ENCODE peak calls at places on chromosomes 3 and 15, in eight cellular contexts. G, W, H, Q, X, O, B and U are unnamed samples.

GRCh38 chr3:141227752-141228151 is 3.9 kb upstream of the PXYLP1 start:
- DNase-seq in O (peak; percentile 77), X (no peak), W (no peak), B (no peak), G (no peak), Q (peak; percentile 30), H (no peak), U (peak; percentile 37)

GRCh38 chr3:71254658-71255057 is 328.9 kb downstream of the FOXP1 start:
- DNase-seq in H (no peak), X (no peak), G (no peak), Q (peak; percentile 39), O (no peak), W (no peak), B (no peak), U (peak; percentile 37)

GRCh38 chr3:37864904-37865303 is 3.2 kb downstream of the CTDSPL start:
- DNase-seq in Q (peak; percentile 33), W (peak; percentile 36), G (no peak), X (no peak), O (no peak), H (peak; percentile 32), B (no peak), U (no peak)

GRCh38 chr15:48285329-48286214 is 45.7 kb upstream of the DUT start:
- DNase-seq in B (peak; percentile 72), X (peak; percentile 93), H (peak; percentile 89), Q (peak; percentile 86), G (peak; percentile 79), O (peak; percentile 61), W (peak; percentile 68), U (peak; percentile 77)

GRCh38 chr3:10262027-10262426 is 13.8 kb downstream of the TATDN2 start:
- DNase-seq in B (no peak), W (no peak), H (no peak), G (no peak), Q (no peak), X (no peak), O (no peak), U (no peak)

GRCh38 chr15:26235148-26235769 is 372.1 kb upstream of the ATP10A start:
- DNase-seq in O (peak; percentile 24), X (peak; percentile 95), G (peak; percentile 82), H (no peak), Q (no peak), B (no peak), W (no peak), U (no peak)

GRCh38 chr15:47561102-47561501 is 156.2 kb upstream of the SEMA6D start:
- DNase-seq in B (no peak), H (no peak), X (no peak), W (no peak), O (no peak), G (no peak), Q (no peak), U (peak; percentile 1)

GRCh38 chr15:56149071-56149470 is 94.6 kb downstream of the RFX7 start:
- DNase-seq in H (no peak), X (no peak), Q (no peak), W (no peak), B (no peak), O (no peak), G (no peak), U (peak; percentile 7)

GRCh38 chr3:182597621-182598041 is 195.7 kb upstream of the ATP11B start:
- DNase-seq in G (no peak), W (no peak), Q (peak; percentile 40), X (no peak), H (peak; percentile 92), O (no peak), B (no peak), U (peak; percentile 3)

GRCh38 chr3:78025916-78026315 is 986.0 kb downstream of the ROBO2 start:
- DNase-seq in G (no peak), X (no peak), H (no peak), O (no peak), Q (no peak), W (no peak), B (no peak), U (no peak)

GRCh38 chr15:47963265-47963664 is 157.5 kb upstream of the SLC24A5 start:
- DNase-seq in H (no peak), Q (no peak), O (no peak), W (no peak), G (no peak), X (no peak), B (no peak), U (no peak)

GRCh38 chr15:92807971-92808571 is 92.1 kb upstream of the CHD2 start:
- DNase-seq in W (no peak), O (no peak), X (peak; percentile 46), B (no peak), G (no peak), Q (peak; percentile 41), H (peak; percentile 31), U (peak; percentile 35)

GRCh38 chr15:101652783-101653430 is 726 bp upstream of the TM2D3 start:
- DNase-seq in G (no peak), W (no peak), B (no peak), O (no peak), X (peak; percentile 54), H (peak; percentile 43), Q (no peak), U (peak; percentile 89)
- TF ChIP-seq EZH2phosphoT487 in G (no peak), W (no peak), B (no peak), O (no peak), X (no peak), H (no peak), Q (no peak), U (no peak)

DNA sequence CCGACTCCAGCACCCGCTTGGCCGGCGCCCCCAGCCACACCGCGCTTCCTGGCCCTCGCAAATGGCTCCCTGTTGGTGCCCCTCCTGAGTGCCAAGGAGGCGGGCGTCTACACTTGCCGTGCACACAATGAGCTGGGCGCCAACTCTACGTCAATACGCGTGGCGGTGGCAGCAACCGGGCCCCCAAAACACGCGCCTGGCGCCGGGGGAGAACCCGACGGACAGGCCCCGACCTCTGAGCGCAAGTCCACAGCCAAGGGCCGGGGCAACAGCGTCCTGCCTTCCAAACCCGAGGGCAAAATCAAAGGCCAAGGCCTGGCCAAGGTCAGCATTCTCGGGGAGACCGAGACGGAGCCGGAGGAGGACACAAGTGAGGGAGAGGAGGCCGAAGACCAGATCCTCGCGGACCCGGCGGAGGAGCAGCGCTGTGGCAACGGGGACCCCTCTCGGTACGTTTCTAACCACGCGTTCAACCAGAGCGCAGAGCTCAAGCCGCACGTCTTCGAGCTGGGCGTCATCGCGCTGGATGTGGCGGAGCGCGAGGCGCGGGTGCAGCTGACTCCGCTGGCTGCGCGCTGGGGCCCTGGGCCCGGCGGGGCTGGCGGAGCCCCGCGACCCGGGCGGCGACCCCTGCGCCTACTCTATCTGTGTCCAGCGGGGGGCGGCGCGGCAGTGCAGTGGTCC is 3.5 kb downstream of the ISLR2 start:
- DNase-seq in Q (no peak), G (peak; percentile 72), X (peak; percentile 74), H (no peak), O (no peak), B (no peak), W (no peak), U (no peak)
- H3K4me1 ChIP-seq in Q (peaks cover 35% of the 10 kb centered on the region), G (peaks cover 45% of the 10 kb centered on the region), X (peaks cover 57% of the 10 kb centered on the region), H (peaks cover 14% of the 10 kb centered on the region), O (peaks cover 38% of the 10 kb centered on the region), B (no peaks in the 10 kb centered on the region), W (no peaks in the 10 kb centered on the region), U (peaks cover 13% of the 10 kb centered on the region)

DNA sequence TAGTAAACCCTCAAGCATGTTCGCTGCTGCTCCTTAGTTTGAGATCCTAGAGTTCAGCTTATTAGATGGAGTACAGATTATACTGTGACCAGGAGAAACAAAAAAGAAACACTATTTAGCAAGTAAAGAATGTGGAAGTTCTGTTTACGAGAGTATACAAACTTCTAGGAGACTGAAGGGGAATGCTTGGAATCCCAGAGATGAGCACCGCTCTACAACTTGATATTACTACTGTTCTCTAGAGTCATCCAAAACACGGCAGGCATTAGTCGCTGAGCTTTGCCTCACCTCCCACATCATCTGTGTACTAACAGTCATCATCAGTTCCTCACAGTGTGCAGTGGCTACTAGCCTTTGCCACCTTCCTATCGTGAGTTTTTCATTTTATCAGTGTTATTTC is 121.4 kb upstream of the CHRM5 start:
- DNase-seq in Q (no peak), B (no peak), X (no peak), G (no peak), W (no peak), H (no peak), O (no peak), U (peak; percentile 8)
- TF ChIP-seq EZH2phosphoT487 in Q (no peak), B (no peak), X (no peak), G (no peak), W (no peak), H (no peak), O (no peak), U (no peak)

GRCh38 chr3:125048282-125048681 is 7.5 kb downstream of the HEG1 start:
- DNase-seq in B (no peak), O (no peak), G (no peak), H (no peak), X (no peak), Q (no peak), W (no peak), U (no peak)
- H3K4me1 ChIP-seq in B (peaks cover 10% of the 10 kb centered on the region), O (peaks cover 67% of the 10 kb centered on the region), G (peaks cover 60% of the 10 kb centered on the region), H (peaks cover 22% of the 10 kb centered on the region), X (peaks cover 45% of the 10 kb centered on the region), Q (peaks cover 25% of the 10 kb centered on the region), W (no peaks in the 10 kb centered on the region), U (peaks cover 75% of the 10 kb centered on the region)

DNA sequence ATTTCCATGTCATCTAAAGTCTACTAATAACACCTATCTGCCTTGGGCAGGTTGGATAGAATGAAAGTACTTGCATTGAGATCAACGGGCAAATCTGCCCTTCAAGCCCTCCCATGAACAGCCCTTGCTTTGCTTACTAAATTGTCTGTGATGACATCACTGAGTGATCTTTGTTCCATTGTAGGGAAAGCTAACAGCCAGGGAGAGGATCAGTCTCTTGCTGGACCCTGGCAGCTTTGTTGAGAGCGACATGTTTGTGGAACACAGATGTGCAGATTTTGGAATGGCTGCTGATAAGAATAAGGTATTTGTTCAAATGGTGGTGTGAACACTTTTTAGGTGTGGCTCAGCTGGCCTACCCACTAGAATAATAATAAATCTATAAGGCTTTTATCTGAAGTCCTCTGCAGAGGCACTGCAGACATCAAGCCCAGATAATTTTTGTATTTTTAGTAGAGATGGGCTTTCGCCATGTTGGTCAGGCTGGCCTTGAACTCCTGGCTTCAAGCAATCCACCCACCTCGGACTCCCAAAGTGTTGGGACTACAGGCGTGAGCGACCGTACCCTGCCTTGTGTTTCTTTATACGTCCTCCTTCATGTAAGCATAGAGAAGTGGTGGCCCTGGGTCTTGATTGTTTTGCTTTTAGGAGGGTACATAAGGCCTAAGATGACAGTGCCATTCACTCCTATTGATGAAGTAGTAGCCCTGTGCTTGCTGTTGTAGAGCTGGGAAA is 5.7 kb downstream of the PCCB start:
- DNase-seq in X (no peak), B (no peak), H (no peak), O (no peak), W (no peak), Q (peak; percentile 71), G (no peak), U (no peak)
- TF ChIP-seq EZH2phosphoT487 in X (no peak), B (no peak), H (no peak), O (no peak), W (no peak), Q (no peak), G (no peak), U (no peak)

GRCh38 chr15:62363913-62364312 is 198.8 kb upstream of the C2CD4B start:
- DNase-seq in O (peak; percentile 42), G (no peak), W (no peak), H (no peak), Q (no peak), B (no peak), X (no peak), U (no peak)
- H3K4me1 ChIP-seq in O (peaks cover 3% of the 10 kb centered on the region), G (no peaks in the 10 kb centered on the region), W (no peaks in the 10 kb centered on the region), H (no peaks in the 10 kb centered on the region), Q (no peaks in the 10 kb centered on the region), B (no peaks in the 10 kb centered on the region), X (no peaks in the 10 kb centered on the region), U (peaks cover 13% of the 10 kb centered on the region)

GRCh38 chr15:31349233-31350141 is 22.9 kb downstream of the KLF13 start:
- DNase-seq in X (no peak), O (no peak), Q (no peak), G (no peak), B (no peak), W (peak; percentile 17), H (no peak), U (no peak)
- TF ChIP-seq EZH2phosphoT487 in X (no peak), O (no peak), Q (no peak), G (no peak), B (no peak), W (no peak), H (no peak), U (no peak)